ENCODE peak calls at places on chromosomes 4 and X, in nine cellular contexts. B is transverse colon; Q is activated CD4-positive, alpha-beta T cell treated with anti-CD3 and anti-CD28 coated beads, Interleukin-2, amount 10 ng/mL, durations not matched to agents 7 days and 5 days; D is activated CD8-positive, alpha-beta memory T cell treated with anti-CD3 and anti-CD28 coated beads for 48 hours; Y is Peyer's patch; R is AG09319; A is posterior vena cava; J is substantia nigra; O is H54. X is an unnamed sample.

GRCh38 chrX:11533211-11533651 is 132.5 kb downstream of the ARHGAP6 start:
- DNase-seq in B (no peak), Q (peak; percentile 8), D (no peak), Y (no peak), R (peak; percentile 60), A (no peak), J (no peak), O (peak; percentile 1), X (peak; percentile 45)

GRCh38 chr4:138892483-138893386 is 122.8 kb upstream of the NOCT start:
- DNase-seq in B (no peak), Q (no peak), D (no peak), Y (no peak), R (no peak), A (no peak), J (no peak), O (no peak), X (no peak)

GRCh38 chr4:67288964-67289363 is 256.3 kb downstream of the CENPC start:
- DNase-seq in B (no peak), Q (no peak), D (no peak), Y (no peak), R (no peak), A (no peak), J (no peak), O (no peak), X (no peak)

GRCh38 chr4:107665001-107665400 is 55.0 kb downstream of the PAPSS1 start:
- DNase-seq in B (no peak), Q (no peak), D (no peak), Y (no peak), R (no peak), A (no peak), J (no peak), O (no peak), X (no peak)

GRCh38 chr4:128858875-128859696 is 49.6 kb downstream of the JADE1 start:
- DNase-seq in B (no peak), Q (no peak), D (no peak), Y (no peak), R (peak; percentile 16), A (no peak), J (no peak), O (no peak), X (no peak)

GRCh38 chr4:20249333-20249732 is 2.4 kb upstream of the SLIT2 start:
- DNase-seq in B (no peak), Q (no peak), D (no peak), Y (no peak), R (no peak), A (no peak), J (no peak), O (no peak), X (no peak)

GRCh38 chr4:66572949-66573348 is 902.7 kb upstream of the EPHA5 start:
- DNase-seq in B (no peak), Q (no peak), D (no peak), Y (no peak), R (no peak), A (no peak), J (no peak), O (no peak), X (no peak)

GRCh38 chrX:30373951-30374350 is 64.8 kb upstream of the NR0B1 start:
- DNase-seq in B (no peak), Q (no peak), D (no peak), Y (no peak), R (no peak), A (no peak), J (no peak), O (no peak), X (no peak)

GRCh38 chr4:72208421-72209075 is 176.7 kb downstream of the NPFFR2 start:
- DNase-seq in B (no peak), Q (no peak), D (no peak), Y (no peak), R (no peak), A (no peak), J (no peak), O (no peak), X (no peak)

GRCh38 chr4:156672924-156673323 is 298.7 kb downstream of the PDGFC start:
- DNase-seq in B (no peak), Q (no peak), D (no peak), Y (no peak), R (no peak), A (no peak), J (no peak), O (no peak), X (no peak)

GRCh38 chr4:103754844-103755243 is 35.1 kb upstream of the TACR3 start:
- DNase-seq in B (peak; percentile 77), Q (no peak), D (no peak), Y (no peak), R (no peak), A (no peak), J (no peak), O (no peak), X (no peak)

GRCh38 chrX:130772313-130773140 is 130.5 kb downstream of the ENOX2 start:
- DNase-seq in B (no peak), Q (no peak), D (no peak), Y (no peak), R (peak; percentile 1), A (no peak), J (no peak), O (peak; percentile 6), X (no peak)

GRCh38 chr4:40200881-40201797 is 4.3 kb downstream of the RHOH start:
- DNase-seq in B (no peak), Q (no peak), D (no peak), Y (no peak), R (no peak), A (no peak), J (no peak), O (no peak), X (no peak)

GRCh38 chr4:171979461-171979860 is 166.3 kb downstream of the GALNTL6 start:
- DNase-seq in B (no peak), Q (no peak), D (no peak), Y (no peak), R (no peak), A (no peak), J (no peak), O (no peak), X (no peak)

GRCh38 chr4:6917445-6918241 is 8.0 kb downstream of the TBC1D14 start:
- DNase-seq in B (peak; percentile 95), Q (peak; percentile 49), D (no peak), Y (peak; percentile 83), R (no peak), A (peak; percentile 95), J (no peak), O (no peak), X (no peak)